ENCODE peak calls at places on chromosomes 13 and 19, in ten cellular contexts. One of them, this sample, is unnamed.

GRCh38 chr13:113034451-113035208 is 65.6 kb downstream of the MCF2L start:
- DNase-seq in NCI-H2107: no peak
- DNase-seq in AG20443: peak
- DNase-seq in T-helper 2 cell: no peak
- DNase-seq in Calu3: peak
- DNase-seq in amygdala: peak
- DNase-seq in left lung: no peak
- DNase-seq in kidney epithelial cell: no peak
- DNase-seq in IMR-90: peak
- DNase-seq in fibroblast of the conjunctiva: peak
- DNase-seq in this sample: no peak

GRCh38 chr19:5536337-5536894 is 31.3 kb downstream of the TINCR start:
- DNase-seq in left lung: peak
- DNase-seq in AG20443: peak
- DNase-seq in IMR-90: peak
- DNase-seq in fibroblast of the conjunctiva: no peak
- DNase-seq in NCI-H2107: peak
- DNase-seq in Calu3: peak
- DNase-seq in amygdala: peak
- DNase-seq in kidney epithelial cell: no peak
- DNase-seq in T-helper 2 cell: no peak
- DNase-seq in this sample: peak

GRCh38 chr19:56321981-56322558 is 7.4 kb upstream of the ZSCAN5A start:
- DNase-seq in NCI-H2107: no peak
- DNase-seq in amygdala: no peak
- DNase-seq in AG20443: no peak
- DNase-seq in T-helper 2 cell: no peak
- DNase-seq in Calu3: no peak
- DNase-seq in kidney epithelial cell: no peak
- DNase-seq in left lung: no peak
- DNase-seq in fibroblast of the conjunctiva: no peak
- DNase-seq in IMR-90: no peak
- DNase-seq in this sample: no peak

GRCh38 chr19:3224346-3225325 is at the start of gene CELF5:
- DNase-seq in amygdala: peak
- DNase-seq in Calu3: peak
- DNase-seq in T-helper 2 cell: peak
- DNase-seq in left lung: no peak
- DNase-seq in kidney epithelial cell: no peak
- DNase-seq in fibroblast of the conjunctiva: no peak
- DNase-seq in IMR-90: no peak
- DNase-seq in NCI-H2107: peak
- DNase-seq in AG20443: peak
- DNase-seq in this sample: no peak

GRCh38 chr19:49528211-49528771 is 488 bp downstream of the RCN3 start:
- DNase-seq in T-helper 2 cell: no peak
- DNase-seq in AG20443: peak
- DNase-seq in amygdala: no peak
- DNase-seq in Calu3: no peak
- DNase-seq in NCI-H2107: no peak
- DNase-seq in fibroblast of the conjunctiva: no peak
- DNase-seq in IMR-90: peak
- DNase-seq in kidney epithelial cell: no peak
- DNase-seq in left lung: peak
- DNase-seq in this sample: no peak

GRCh38 chr19:47778954-47779351 is 450 bp downstream of the SELENOW start:
- DNase-seq in kidney epithelial cell: no peak
- DNase-seq in T-helper 2 cell: no peak
- DNase-seq in NCI-H2107: no peak
- DNase-seq in AG20443: peak
- DNase-seq in left lung: peak
- DNase-seq in amygdala: peak
- DNase-seq in IMR-90: no peak
- DNase-seq in fibroblast of the conjunctiva: no peak
- DNase-seq in Calu3: peak
- DNase-seq in this sample: no peak

GRCh38 chr13:33615436-33615835 is 202.5 kb upstream of the RFC3 start:
- DNase-seq in AG20443: no peak
- DNase-seq in IMR-90: no peak
- DNase-seq in fibroblast of the conjunctiva: no peak
- DNase-seq in kidney epithelial cell: no peak
- DNase-seq in amygdala: no peak
- DNase-seq in T-helper 2 cell: no peak
- DNase-seq in NCI-H2107: no peak
- DNase-seq in left lung: no peak
- DNase-seq in Calu3: no peak
- DNase-seq in this sample: no peak

GRCh38 chr13:83815598-83815997 is 66.7 kb downstream of the SLITRK1 start:
- DNase-seq in kidney epithelial cell: no peak
- DNase-seq in left lung: no peak
- DNase-seq in T-helper 2 cell: no peak
- DNase-seq in IMR-90: no peak
- DNase-seq in amygdala: no peak
- DNase-seq in NCI-H2107: no peak
- DNase-seq in fibroblast of the conjunctiva: no peak
- DNase-seq in Calu3: no peak
- DNase-seq in AG20443: no peak
- DNase-seq in this sample: no peak

GRCh38 chr13:40341501-40341900 is 324.9 kb downstream of the FOXO1 start:
- DNase-seq in T-helper 2 cell: no peak
- DNase-seq in Calu3: no peak
- DNase-seq in kidney epithelial cell: no peak
- DNase-seq in IMR-90: no peak
- DNase-seq in fibroblast of the conjunctiva: no peak
- DNase-seq in NCI-H2107: no peak
- DNase-seq in left lung: no peak
- DNase-seq in amygdala: no peak
- DNase-seq in AG20443: no peak
- DNase-seq in this sample: no peak

GRCh38 chr13:71638728-71639127 is 228.3 kb downstream of the DACH1 start:
- DNase-seq in Calu3: no peak
- DNase-seq in IMR-90: no peak
- DNase-seq in AG20443: no peak
- DNase-seq in amygdala: no peak
- DNase-seq in T-helper 2 cell: no peak
- DNase-seq in NCI-H2107: no peak
- DNase-seq in left lung: no peak
- DNase-seq in kidney epithelial cell: no peak
- DNase-seq in fibroblast of the conjunctiva: no peak
- DNase-seq in this sample: no peak

GRCh38 chr13:42181381-42181953 is 90.5 kb upstream of the AKAP11 start:
- DNase-seq in NCI-H2107: no peak
- DNase-seq in left lung: no peak
- DNase-seq in Calu3: no peak
- DNase-seq in amygdala: no peak
- DNase-seq in T-helper 2 cell: no peak
- DNase-seq in fibroblast of the conjunctiva: no peak
- DNase-seq in AG20443: no peak
- DNase-seq in kidney epithelial cell: no peak
- DNase-seq in IMR-90: no peak
- DNase-seq in this sample: no peak

GRCh38 chr13:50358715-50359367 is 343.6 kb downstream of the KCNRG start:
- DNase-seq in NCI-H2107: no peak
- DNase-seq in Calu3: no peak
- DNase-seq in amygdala: no peak
- DNase-seq in kidney epithelial cell: no peak
- DNase-seq in IMR-90: no peak
- DNase-seq in left lung: no peak
- DNase-seq in AG20443: no peak
- DNase-seq in fibroblast of the conjunctiva: no peak
- DNase-seq in T-helper 2 cell: no peak
- DNase-seq in this sample: no peak

GRCh38 chr13:98083507-98083906 is 59.4 kb upstream of the FARP1 start:
- DNase-seq in fibroblast of the conjunctiva: peak
- DNase-seq in NCI-H2107: no peak
- DNase-seq in Calu3: no peak
- DNase-seq in IMR-90: peak
- DNase-seq in kidney epithelial cell: peak
- DNase-seq in left lung: no peak
- DNase-seq in T-helper 2 cell: no peak
- DNase-seq in AG20443: peak
- DNase-seq in amygdala: no peak
- DNase-seq in this sample: no peak

GRCh38 chr13:48902421-48902820 is 73.3 kb upstream of the FNDC3A start:
- DNase-seq in T-helper 2 cell: no peak
- DNase-seq in Calu3: no peak
- DNase-seq in NCI-H2107: no peak
- DNase-seq in kidney epithelial cell: no peak
- DNase-seq in AG20443: peak
- DNase-seq in left lung: peak
- DNase-seq in fibroblast of the conjunctiva: peak
- DNase-seq in IMR-90: peak
- DNase-seq in amygdala: no peak
- DNase-seq in this sample: no peak

GRCh38 chr19:13615890-13616289 is 109.6 kb upstream of the CACNA1A start:
- DNase-seq in amygdala: no peak
- DNase-seq in IMR-90: peak
- DNase-seq in T-helper 2 cell: no peak
- DNase-seq in Calu3: no peak
- DNase-seq in left lung: no peak
- DNase-seq in fibroblast of the conjunctiva: no peak
- DNase-seq in AG20443: no peak
- DNase-seq in NCI-H2107: no peak
- DNase-seq in kidney epithelial cell: no peak
- DNase-seq in this sample: no peak

GRCh38 chr19:33446918-33447293 is 73.4 kb downstream of the CEBPG start:
- DNase-seq in kidney epithelial cell: no peak
- DNase-seq in AG20443: no peak
- DNase-seq in NCI-H2107: no peak
- DNase-seq in T-helper 2 cell: no peak
- DNase-seq in IMR-90: no peak
- DNase-seq in left lung: peak
- DNase-seq in Calu3: no peak
- DNase-seq in fibroblast of the conjunctiva: no peak
- DNase-seq in amygdala: no peak
- DNase-seq in this sample: no peak

GRCh38 chr13:110232146-110232545 is 74.8 kb downstream of the COL4A1 start:
- DNase-seq in IMR-90: no peak
- DNase-seq in kidney epithelial cell: no peak
- DNase-seq in NCI-H2107: no peak
- DNase-seq in AG20443: no peak
- DNase-seq in left lung: no peak
- DNase-seq in Calu3: no peak
- DNase-seq in fibroblast of the conjunctiva: no peak
- DNase-seq in T-helper 2 cell: no peak
- DNase-seq in amygdala: no peak
- DNase-seq in this sample: no peak

GRCh38 chr13:75294110-75294509 is 187.9 kb downstream of the TBC1D4 start:
- DNase-seq in amygdala: no peak
- DNase-seq in left lung: no peak
- DNase-seq in Calu3: no peak
- DNase-seq in NCI-H2107: no peak
- DNase-seq in fibroblast of the conjunctiva: no peak
- DNase-seq in IMR-90: no peak
- DNase-seq in AG20443: no peak
- DNase-seq in T-helper 2 cell: no peak
- DNase-seq in kidney epithelial cell: no peak
- DNase-seq in this sample: no peak

GRCh38 chr13:105007166-105007808 is 1528.2 kb downstream of the EFNB2 start:
- DNase-seq in kidney epithelial cell: no peak
- DNase-seq in left lung: no peak
- DNase-seq in T-helper 2 cell: no peak
- DNase-seq in amygdala: no peak
- DNase-seq in Calu3: no peak
- DNase-seq in IMR-90: no peak
- DNase-seq in AG20443: no peak
- DNase-seq in NCI-H2107: no peak
- DNase-seq in fibroblast of the conjunctiva: no peak
- DNase-seq in this sample: no peak

GRCh38 chr13:20938302-20938701 is 35.8 kb upstream of the XPO4 start:
- DNase-seq in amygdala: no peak
- DNase-seq in Calu3: no peak
- DNase-seq in NCI-H2107: no peak
- DNase-seq in T-helper 2 cell: no peak
- DNase-seq in IMR-90: no peak
- DNase-seq in fibroblast of the conjunctiva: no peak
- DNase-seq in AG20443: no peak
- DNase-seq in kidney epithelial cell: no peak
- DNase-seq in left lung: no peak
- DNase-seq in this sample: no peak

GRCh38 chr13:24459234-24459633 is 53.3 kb downstream of the PARP4 start:
- DNase-seq in amygdala: no peak
- DNase-seq in fibroblast of the conjunctiva: peak
- DNase-seq in Calu3: no peak
- DNase-seq in NCI-H2107: no peak
- DNase-seq in T-helper 2 cell: no peak
- DNase-seq in kidney epithelial cell: no peak
- DNase-seq in left lung: no peak
- DNase-seq in IMR-90: peak
- DNase-seq in AG20443: peak
- DNase-seq in this sample: no peak

GRCh38 chr19:10517760-10518443 is 655 bp upstream of the S1PR5 start:
- DNase-seq in amygdala: peak
- DNase-seq in fibroblast of the conjunctiva: no peak
- DNase-seq in NCI-H2107: no peak
- DNase-seq in T-helper 2 cell: no peak
- DNase-seq in left lung: no peak
- DNase-seq in Calu3: peak
- DNase-seq in AG20443: peak
- DNase-seq in kidney epithelial cell: no peak
- DNase-seq in IMR-90: peak
- DNase-seq in this sample: no peak

GRCh38 chr13:28117689-28118377 is 17.5 kb upstream of the FLT3 start:
- DNase-seq in kidney epithelial cell: no peak
- DNase-seq in Calu3: no peak
- DNase-seq in NCI-H2107: no peak
- DNase-seq in T-helper 2 cell: no peak
- DNase-seq in fibroblast of the conjunctiva: no peak
- DNase-seq in left lung: peak
- DNase-seq in amygdala: no peak
- DNase-seq in IMR-90: no peak
- DNase-seq in AG20443: no peak
- DNase-seq in this sample: no peak

GRCh38 chr13:33307820-33308219 is 22.3 kb upstream of the STARD13 start:
- DNase-seq in left lung: no peak
- DNase-seq in Calu3: no peak
- DNase-seq in IMR-90: peak
- DNase-seq in NCI-H2107: no peak
- DNase-seq in T-helper 2 cell: no peak
- DNase-seq in fibroblast of the conjunctiva: no peak
- DNase-seq in kidney epithelial cell: no peak
- DNase-seq in AG20443: no peak
- DNase-seq in amygdala: no peak
- DNase-seq in this sample: no peak

GRCh38 chr19:17922138-17922537 is 10.7 kb upstream of the CCDC124 start:
- DNase-seq in kidney epithelial cell: no peak
- DNase-seq in T-helper 2 cell: no peak
- DNase-seq in left lung: no peak
- DNase-seq in fibroblast of the conjunctiva: no peak
- DNase-seq in Calu3: no peak
- DNase-seq in amygdala: no peak
- DNase-seq in IMR-90: no peak
- DNase-seq in NCI-H2107: no peak
- DNase-seq in AG20443: no peak
- DNase-seq in this sample: no peak

GRCh38 chr13:72205773-72206172 is 338.8 kb upstream of the DACH1 start:
- DNase-seq in NCI-H2107: no peak
- DNase-seq in left lung: no peak
- DNase-seq in Calu3: no peak
- DNase-seq in AG20443: peak
- DNase-seq in T-helper 2 cell: no peak
- DNase-seq in amygdala: no peak
- DNase-seq in kidney epithelial cell: peak
- DNase-seq in fibroblast of the conjunctiva: no peak
- DNase-seq in IMR-90: no peak
- DNase-seq in this sample: no peak

GRCh38 chr19:3618811-3619630 is 7.6 kb downstream of the CACTIN start:
- DNase-seq in left lung: no peak
- DNase-seq in NCI-H2107: no peak
- DNase-seq in amygdala: no peak
- DNase-seq in fibroblast of the conjunctiva: no peak
- DNase-seq in T-helper 2 cell: no peak
- DNase-seq in IMR-90: no peak
- DNase-seq in AG20443: no peak
- DNase-seq in Calu3: no peak
- DNase-seq in kidney epithelial cell: no peak
- DNase-seq in this sample: no peak

GRCh38 chr13:86856996-86857395 is 814.2 kb upstream of the SLITRK5 start:
- DNase-seq in amygdala: no peak
- DNase-seq in NCI-H2107: no peak
- DNase-seq in T-helper 2 cell: no peak
- DNase-seq in Calu3: no peak
- DNase-seq in AG20443: no peak
- DNase-seq in kidney epithelial cell: peak
- DNase-seq in IMR-90: peak
- DNase-seq in fibroblast of the conjunctiva: peak
- DNase-seq in left lung: no peak
- DNase-seq in this sample: no peak

This sample was measured in lower lobe of right lung.